ENCODE peak calls at places on chromosomes 1 and 21, in four cellular contexts. L, Y, M and X are unnamed samples.

GRCh38 chr1:228902781-228903572 is 167.7 kb downstream of the RHOU start:
- DNase-seq in Y (no peak), L (peak), M (peak), X (no peak)

GRCh38 chr1:110524311-110525249 is 5.6 kb upstream of the KCNA10 start:
- DNase-seq in L (peak), M (peak), Y (peak), X (peak)

GRCh38 chr1:58710190-58710589 is 10.3 kb upstream of the MYSM1 start:
- DNase-seq in L (no peak), Y (no peak), M (no peak), X (no peak)

GRCh38 chr1:43232071-43232470 is 37.7 kb upstream of the TMEM125 start:
- DNase-seq in Y (no peak), M (peak), L (no peak), X (no peak)

GRCh38 chr1:16294219-16295212 is 57.5 kb upstream of the CPLANE2 start:
- DNase-seq in M (no peak), L (no peak), Y (no peak), X (no peak)

GRCh38 chr1:235601087-235601486 is 48.5 kb downstream of the GNG4 start:
- DNase-seq in L (no peak), Y (peak), M (peak), X (no peak)

GRCh38 chr1:226447932-226448670 is 40.2 kb upstream of the PARP1 start:
- DNase-seq in Y (no peak), M (peak), L (no peak), X (no peak)

GRCh38 chr1:48077860-48078259 is 80.7 kb upstream of the TRABD2B start:
- DNase-seq in M (no peak), L (no peak), Y (no peak), X (no peak)

GRCh38 chr1:152630596-152630995 is 7.7 kb upstream of the LCE3A start:
- DNase-seq in Y (no peak), L (no peak), M (no peak), X (no peak)

GRCh38 chr21:42460391-42461184 is 35.4 kb downstream of the RSPH1 start:
- DNase-seq in L (no peak), M (no peak), Y (peak), X (peak)

GRCh38 chr1:230552880-230553279 is 89.4 kb upstream of the COG2 start:
- DNase-seq in Y (no peak), L (no peak), M (no peak), X (no peak)

GRCh38 chr1:240946926-240947325 is 335.0 kb upstream of the GREM2 start:
- DNase-seq in Y (peak), M (peak), L (no peak), X (peak)

GRCh38 chr21:45535341-45536081 is 6.7 kb downstream of the SLC19A1 start:
- DNase-seq in Y (no peak), M (no peak), L (no peak), X (no peak)

GRCh38 chr1:25472494-25472893 is 41.8 kb downstream of the MACO1 start:
- DNase-seq in L (no peak), M (no peak), Y (no peak), X (no peak)

GRCh38 chr1:166884040-166884642 is 8.1 kb upstream of the TADA1 start:
- DNase-seq in L (peak), Y (no peak), M (peak), X (peak)

GRCh38 chr21:46545911-46546310 is 59.0 kb downstream of the S100B start:
- DNase-seq in Y (no peak), M (no peak), L (no peak), X (no peak)

GRCh38 chr1:94526581-94526980 is 15.0 kb downstream of the F3 start:
- DNase-seq in L (no peak), M (no peak), Y (no peak), X (no peak)

GRCh38 chr1:34060331-34060730 is 104.7 kb downstream of the CSMD2 start:
- DNase-seq in M (no peak), L (no peak), Y (no peak), X (no peak)

GRCh38 chr1:204837440-204838084 is 33.1 kb upstream of the NFASC start:
- DNase-seq in L (peak), M (peak), Y (peak), X (peak)

GRCh38 chr1:231194843-231195516 is 33.1 kb downstream of the TRIM67 start:
- DNase-seq in Y (no peak), L (no peak), M (no peak), X (no peak)

DNA sequence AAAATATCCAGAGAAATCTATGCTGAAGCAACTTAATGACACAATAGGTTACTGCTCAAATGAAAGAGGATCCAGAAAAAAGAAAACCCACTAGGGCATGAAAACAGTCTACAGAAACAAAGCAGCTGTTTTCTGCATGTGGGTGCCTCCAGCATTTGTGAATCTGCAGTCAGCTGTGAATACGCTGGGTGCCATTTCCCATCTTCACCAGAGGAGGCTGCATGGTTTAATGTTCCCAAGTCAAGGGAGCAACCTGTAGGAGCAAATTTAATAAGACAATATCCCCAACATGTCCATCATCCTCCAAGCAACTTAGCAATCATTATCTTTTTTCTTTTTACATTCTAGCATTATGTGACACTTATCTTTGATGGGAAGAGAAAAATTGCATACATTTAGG is 396.6 kb downstream of the BRINP2 start:
- DNase-seq in Y (peak), L (no peak), M (no peak), X (no peak)
- TF ChIP-seq CTCF in Y (peak), L (no peak), M (peak), X (no peak)

GRCh38 chr1:62070384-62071011 is 124.2 kb upstream of the L1TD1 start:
- DNase-seq in L (no peak), M (peak), Y (no peak), X (no peak)
- TF ChIP-seq CTCF in L (peak), M (peak), Y (peak), X (no peak)

GRCh38 chr1:155200920-155201319 is 6.8 kb downstream of the THBS3 start:
- DNase-seq in L (no peak), Y (no peak), M (no peak), X (no peak)
- TF ChIP-seq CTCF in L (no peak), Y (no peak), M (no peak), X (no peak)

DNA sequence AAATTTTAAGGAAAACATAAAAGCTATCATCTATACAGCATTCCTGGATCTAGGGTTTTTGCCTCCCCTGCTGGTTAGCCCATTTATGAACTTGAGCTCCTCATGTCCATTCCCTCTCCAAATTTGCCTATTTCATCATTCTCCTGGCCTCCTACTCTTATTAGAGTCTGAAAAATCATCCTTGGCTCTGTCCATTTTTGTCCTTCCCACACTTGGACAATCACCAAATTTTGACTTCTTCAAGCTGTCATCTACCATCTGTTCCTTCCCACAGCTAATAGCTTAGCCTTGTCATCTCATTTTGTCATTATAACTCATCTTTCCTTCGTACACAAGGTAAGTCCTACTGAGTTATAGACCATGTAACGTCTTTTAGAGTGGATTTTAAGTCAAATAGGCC is 2.2 kb upstream of the HENMT1 start:
- DNase-seq in M (no peak), L (no peak), Y (no peak), X (no peak)
- TF ChIP-seq CTCF in M (no peak), L (no peak), Y (no peak), X (no peak)

GRCh38 chr1:156387899-156388813 is 19.1 kb downstream of the RHBG start:
- DNase-seq in M (no peak), L (no peak), Y (no peak), X (no peak)
- TF ChIP-seq CTCF in M (no peak), L (no peak), Y (no peak), X (no peak)

GRCh38 chr1:184116287-184116686 is 64.8 kb downstream of the TSEN15 start:
- DNase-seq in M (peak), L (no peak), Y (no peak), X (no peak)

GRCh38 chr1:184114818-184115398 is 63.4 kb downstream of the TSEN15 start:
- DNase-seq in Y (no peak), L (no peak), M (no peak), X (no peak)

GRCh38 chr1:184112176-184112948 is 60.8 kb downstream of the TSEN15 start:
- DNase-seq in L (no peak), Y (no peak), M (no peak), X (no peak)

GRCh38 chr1:184113251-184113650 is 61.7 kb downstream of the TSEN15 start:
- DNase-seq in M (no peak), Y (no peak), L (no peak), X (no peak)

DNA sequence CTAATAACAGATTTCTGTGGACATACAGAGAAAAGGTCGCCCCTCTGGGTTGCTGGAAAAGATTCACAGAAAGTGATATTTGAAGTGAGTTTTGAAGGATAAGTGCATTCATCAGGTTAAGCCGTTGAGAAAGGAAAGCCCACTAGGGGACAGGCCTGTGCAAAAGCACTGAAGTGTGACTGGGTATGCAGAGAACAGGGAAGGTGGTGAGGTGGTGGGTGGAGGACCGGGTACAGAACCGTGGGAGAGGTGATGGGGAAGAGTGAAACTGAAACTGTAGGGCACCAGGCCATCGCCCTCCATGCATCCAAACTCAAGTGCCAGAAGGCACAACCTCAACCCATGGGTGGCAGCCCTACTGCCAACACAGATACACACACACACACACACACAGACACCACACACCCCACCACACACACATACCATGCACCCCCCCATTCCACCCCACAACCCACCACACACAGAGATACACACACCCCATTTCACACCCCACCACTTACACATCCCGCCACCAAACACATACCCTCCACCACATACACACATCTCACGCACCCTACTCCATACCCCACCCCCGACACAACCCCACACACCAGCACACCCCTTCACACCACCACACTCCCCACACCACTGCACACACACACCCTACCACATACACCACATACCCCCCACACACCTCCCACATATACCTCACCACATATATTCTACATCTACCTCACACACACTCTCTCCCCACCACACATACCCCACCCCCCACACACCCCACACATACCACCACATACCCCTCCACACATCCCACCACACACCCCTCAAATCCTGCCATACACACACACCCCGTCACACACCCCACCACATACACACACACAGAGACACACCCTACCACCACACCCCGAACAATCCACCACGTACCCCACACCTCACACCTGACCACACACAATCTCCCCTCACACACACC is 59.0 kb downstream of the TSEN15 start:
- DNase-seq in Y (no peak), M (no peak), L (no peak), X (no peak)
- TF ChIP-seq CTCF in Y (no peak), M (peak), L (no peak), X (no peak)

GRCh38 chr1:117611894-117612481 is 6.1 kb downstream of the TENT5C start:
- DNase-seq in Y (no peak), M (no peak), L (no peak), X (no peak)

GRCh38 chr1:117613969-117614865 is 8.4 kb downstream of the TENT5C start:
- DNase-seq in L (no peak), M (no peak), Y (no peak), X (no peak)

GRCh38 chr1:117615474-117615873 is 9.6 kb downstream of the TENT5C start:
- DNase-seq in Y (peak), L (no peak), M (no peak), X (no peak)

GRCh38 chr1:117612517-117613248 is 6.8 kb downstream of the TENT5C start:
- DNase-seq in L (no peak), Y (no peak), M (peak), X (no peak)

GRCh38 chr1:117613249-117613968 is 7.6 kb downstream of the TENT5C start:
- DNase-seq in M (no peak), L (no peak), Y (no peak), X (no peak)
- TF ChIP-seq CTCF in M (no peak), L (no peak), Y (no peak), X (no peak)

DNA sequence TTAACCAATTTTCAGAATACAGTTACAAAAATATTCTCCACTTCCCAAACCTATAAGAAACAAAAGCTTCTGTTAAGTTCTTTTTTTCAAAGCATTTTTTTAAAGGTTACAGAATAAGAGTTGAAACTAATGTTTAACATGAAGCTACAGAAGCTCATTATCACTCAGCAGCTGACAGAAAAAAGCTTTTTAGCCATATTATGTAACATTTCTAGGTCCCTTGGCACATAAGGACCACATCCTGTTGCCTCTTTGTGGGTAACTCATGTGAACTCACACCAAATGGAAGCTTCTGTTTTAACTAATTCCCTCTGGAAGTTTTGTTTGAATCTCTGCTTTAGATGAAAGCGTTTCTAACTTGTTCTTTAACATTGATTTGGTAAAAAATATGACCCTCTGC is 242.5 kb upstream of the TMPRSS15 start:
- DNase-seq in Y (no peak), L (no peak), M (no peak), X (no peak)
- TF ChIP-seq CTCF in Y (no peak), L (no peak), M (no peak), X (no peak)

GRCh38 chr1:42145726-42146125 is 7.5 kb upstream of the GUCA2B start:
- DNase-seq in L (no peak), Y (no peak), M (no peak), X (no peak)

GRCh38 chr1:42145190-42145716 is 8.0 kb upstream of the GUCA2B start:
- DNase-seq in M (no peak), Y (no peak), L (no peak), X (no peak)

GRCh38 chr1:42142894-42143675 is 10.1 kb upstream of the GUCA2B start:
- DNase-seq in M (no peak), L (no peak), Y (no peak), X (no peak)

GRCh38 chr1:42143875-42144274 is 9.3 kb upstream of the GUCA2B start:
- DNase-seq in M (no peak), L (no peak), Y (no peak), X (no peak)

GRCh38 chr1:42144336-42145189 is 8.6 kb upstream of the GUCA2B start:
- DNase-seq in Y (no peak), L (no peak), M (no peak), X (no peak)
- TF ChIP-seq CTCF in Y (no peak), L (no peak), M (peak), X (no peak)